ENCODE peak calls at places on chromosomes 7 and 10, in seven cellular contexts. T, Z, A, V, P, C and Y are unnamed samples.

GRCh38 chr10:93071674-93072224 is 1.9 kb upstream of the CYP26A1 start:
- DNase-seq in T (no peak), Z (peak), A (peak), V (no peak), P (peak), C (peak), Y (peak)

GRCh38 chr10:22670796-22671195 is 43.6 kb downstream of the PIP4K2A start:
- DNase-seq in T (no peak), Z (no peak), A (no peak), V (no peak), P (no peak), C (no peak), Y (no peak)

GRCh38 chr7:156218544-156219306 is 406.5 kb upstream of the SHH start:
- DNase-seq in T (no peak), Z (no peak), A (no peak), V (no peak), P (no peak), C (peak), Y (no peak)

GRCh38 chr7:149552778-149553177 is 55.2 kb upstream of the ZNF746 start:
- DNase-seq in T (no peak), Z (no peak), A (no peak), V (no peak), P (no peak), C (no peak), Y (no peak)

GRCh38 chr7:38339953-38340819 is 66.8 kb upstream of the TARP start:
- DNase-seq in T (no peak), Z (no peak), A (no peak), V (no peak), P (no peak), C (no peak), Y (no peak)

GRCh38 chr7:47670738-47671137 is 88.8 kb upstream of the TNS3 start:
- DNase-seq in T (no peak), Z (no peak), A (no peak), V (peak), P (no peak), C (no peak), Y (no peak)

GRCh38 chr7:1920886-1921285 is 250.8 kb downstream of the ELFN1 start:
- DNase-seq in T (no peak), Z (no peak), A (no peak), V (no peak), P (no peak), C (no peak), Y (no peak)

GRCh38 chr7:96901822-96902412 is 103.4 kb upstream of the DLX6 start:
- DNase-seq in T (no peak), Z (no peak), A (no peak), V (no peak), P (no peak), C (no peak), Y (no peak)

GRCh38 chr10:32237644-32238345 is 109.2 kb downstream of the EPC1 start:
- DNase-seq in T (no peak), Z (no peak), A (no peak), V (no peak), P (no peak), C (no peak), Y (no peak)

GRCh38 chr7:90474284-90475210 is 5.1 kb downstream of the PTTG1IP2 start:
- DNase-seq in T (peak), Z (no peak), A (no peak), V (no peak), P (no peak), C (no peak), Y (no peak)

GRCh38 chr10:114346176-114347031 is 57.9 kb downstream of the AFAP1L2 start:
- DNase-seq in T (no peak), Z (no peak), A (no peak), V (no peak), P (no peak), C (no peak), Y (peak)

GRCh38 chr10:108180883-108181282 is 1016.4 kb upstream of the SORCS1 start:
- DNase-seq in T (no peak), Z (no peak), A (no peak), V (no peak), P (no peak), C (no peak), Y (peak)

GRCh38 chr7:92057375-92057774 is 76.9 kb downstream of the CYP51A1 start:
- DNase-seq in T (no peak), Z (no peak), A (no peak), V (no peak), P (no peak), C (no peak), Y (peak)

GRCh38 chr10:132654708-132655661 is 117.4 kb downstream of the INPP5A start:
- DNase-seq in T (peak), Z (peak), A (peak), V (no peak), P (peak), C (peak), Y (peak)

GRCh38 chr10:3264178-3264867 is 91.7 kb upstream of the PITRM1 start:
- DNase-seq in T (no peak), Z (no peak), A (no peak), V (no peak), P (no peak), C (no peak), Y (no peak)

GRCh38 chr10:34031410-34031809 is 696.9 kb upstream of the NRP1 start:
- DNase-seq in T (no peak), Z (no peak), A (no peak), V (no peak), P (no peak), C (no peak), Y (no peak)
- TF ChIP-seq JUND in T (no peak), Z (no peak), A (no peak), V (no peak), P (no peak), C (no peak), Y (no peak)

GRCh38 chr10:85900060-85900459 is 466.5 kb downstream of the GRID1 start:
- DNase-seq in T (no peak), Z (no peak), A (no peak), V (no peak), P (no peak), C (no peak), Y (no peak)
- TF ChIP-seq JUND in T (no peak), Z (no peak), A (no peak), V (no peak), P (no peak), C (no peak), Y (no peak)

GRCh38 chr7:70376561-70377031 is 755.3 kb upstream of the GALNT17 start:
- DNase-seq in T (no peak), Z (no peak), A (peak), V (no peak), P (no peak), C (no peak), Y (no peak)
- TF ChIP-seq JUND in T (no peak), Z (no peak), A (no peak), V (no peak), P (no peak), C (no peak), Y (no peak)

GRCh38 chr7:5238500-5238899 is 44.2 kb upstream of the SLC29A4 start:
- DNase-seq in T (no peak), Z (no peak), A (no peak), V (no peak), P (no peak), C (peak), Y (no peak)

GRCh38 chr7:5248201-5248885 is 34.4 kb upstream of the SLC29A4 start:
- DNase-seq in T (no peak), Z (no peak), A (no peak), V (no peak), P (peak), C (no peak), Y (no peak)

DNA sequence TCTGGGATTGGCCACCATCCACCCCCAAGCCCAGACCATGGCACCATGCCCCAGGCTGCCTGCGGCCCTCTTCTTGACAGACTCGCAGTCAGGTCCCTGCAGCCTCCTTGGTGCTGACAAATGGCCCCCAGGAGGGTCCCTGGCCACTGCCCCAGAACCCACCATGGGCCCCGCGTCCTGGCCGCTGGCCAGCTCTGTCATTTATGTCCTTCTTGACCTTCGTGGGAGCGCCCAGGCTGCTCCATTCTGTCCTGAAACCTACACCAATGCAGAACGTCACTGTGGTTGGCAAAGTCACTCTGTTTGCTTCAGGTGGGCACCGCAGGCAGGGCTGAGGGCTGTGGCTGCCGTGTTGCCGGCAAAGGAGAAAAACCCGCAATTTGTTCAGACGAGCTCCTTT is 39.4 kb upstream of the SLC29A4 start:
- DNase-seq in T (no peak), Z (no peak), A (no peak), V (no peak), P (no peak), C (no peak), Y (no peak)
- TF ChIP-seq JUND in T (no peak), Z (no peak), A (no peak), V (no peak), P (no peak), C (no peak), Y (no peak)